ENCODE peak calls at places on chromosomes 6 and 20, in six cellular contexts. R, A, Z, S, X and D are unnamed samples.

GRCh38 chr6:96301023-96301422 is 220.6 kb upstream of the UFL1 start:
- DNase-seq in R (no peak), A (peak; percentile 91), Z (no peak), S (no peak), X (no peak), D (no peak)

GRCh38 chr20:16865406-16865805 is 117.2 kb downstream of the OTOR start:
- DNase-seq in R (no peak), A (no peak), Z (no peak), S (no peak), X (no peak), D (no peak)

GRCh38 chr20:18724788-18725476 is 88.7 kb upstream of the SCP2D1 start:
- DNase-seq in R (no peak), A (no peak), Z (no peak), S (no peak), X (no peak), D (no peak)

GRCh38 chr20:40913224-40913821 is 115.3 kb upstream of the TOP1 start:
- DNase-seq in R (no peak), A (no peak), Z (no peak), S (no peak), X (no peak), D (no peak)

GRCh38 chr6:36682328-36683144 is 4.0 kb downstream of the CDKN1A start:
- DNase-seq in R (no peak), A (no peak), Z (peak; percentile 45), S (peak; percentile 61), X (no peak), D (peak; percentile 39)

GRCh38 chr20:50506270-50506579 is 4.0 kb upstream of the PTPN1 start:
- DNase-seq in R (no peak), A (no peak), Z (no peak), S (no peak), X (no peak), D (no peak)

GRCh38 chr6:73564578-73565345 is 43.9 kb upstream of the EEF1A1 start:
- DNase-seq in R (no peak), A (no peak), Z (no peak), S (no peak), X (no peak), D (no peak)

GRCh38 chr6:124633655-124634054 is 328.6 kb upstream of the RNF217 start:
- DNase-seq in R (no peak), A (no peak), Z (no peak), S (no peak), X (no peak), D (no peak)

GRCh38 chr20:62895539-62895938 is 30.8 kb downstream of the DIDO1 start:
- DNase-seq in R (no peak), A (no peak), Z (no peak), S (no peak), X (no peak), D (no peak)

GRCh38 chr6:149079911-149080501 is 237.5 kb upstream of the TAB2 start:
- DNase-seq in R (no peak), A (no peak), Z (no peak), S (peak; percentile 86), X (peak; percentile 32), D (no peak)

GRCh38 chr6:117050301-117050700 is 173.3 kb downstream of the RFX6 start:
- DNase-seq in R (no peak), A (no peak), Z (no peak), S (no peak), X (no peak), D (no peak)

GRCh38 chr6:23446394-23447001 is 679.5 kb upstream of the NRSN1 start:
- DNase-seq in R (no peak), A (peak; percentile 25), Z (no peak), S (no peak), X (peak; percentile 46), D (no peak)

GRCh38 chr20:23657202-23657601 is 19.4 kb upstream of the CST3 start:
- DNase-seq in R (no peak), A (no peak), Z (no peak), S (no peak), X (no peak), D (no peak)

GRCh38 chr6:87589693-87590416 is at the start of the genes ORC3 and RARS2:
- DNase-seq in R (peak; percentile 71), A (peak; percentile 94), Z (peak; percentile 94), S (peak; percentile 99), X (peak; percentile 94), D (peak; percentile 92)

GRCh38 chr6:43216200-43216599 is 13.1 kb downstream of the DNPH1 start:
- DNase-seq in R (no peak), A (no peak), Z (no peak), S (no peak), X (no peak), D (no peak)

GRCh38 chr20:21653628-21654027 is 51.8 kb upstream of the PAX1 start:
- DNase-seq in R (no peak), A (no peak), Z (no peak), S (no peak), X (no peak), D (no peak)